ENCODE peak calls at places on chromosomes 4 and X, in four cellular contexts. F is A549, B is PC-9, C is IMR-90. S is an unnamed sample.

GRCh38 chr4:15920723-15921591 is 17.6 kb downstream of the FGFBP1 start:
- DNase-seq in B (peak; percentile 92), F (peak; percentile 63), C (peak; percentile 99), S (peak; percentile 77)

GRCh38 chr4:52106701-52107100 is 55.6 kb downstream of the SPATA18 start:
- DNase-seq in C (no peak), B (no peak), F (no peak), S (no peak)

GRCh38 chr4:10926025-10926424 is 241.5 kb upstream of the CLNK start:
- DNase-seq in F (no peak), C (no peak), B (no peak), S (no peak)

GRCh38 chr4:38563703-38564490 is 100.1 kb upstream of the KLF3 start:
- DNase-seq in C (peak; percentile 33), B (no peak), F (no peak), S (no peak)

GRCh38 chrX:71178908-71179307 is 34.3 kb downstream of the NLGN3 start:
- DNase-seq in F (peak; percentile 36), B (no peak), C (peak; percentile 69), S (peak; percentile 85)

GRCh38 chr4:74623041-74623440 is 171.3 kb downstream of the BTC start:
- DNase-seq in C (peak; percentile 24), F (peak; percentile 33), B (no peak), S (no peak)

GRCh38 chr4:164935363-164935762 is 42.1 kb downstream of the TRIM61 start:
- DNase-seq in C (no peak), F (no peak), B (no peak), S (no peak)

GRCh38 chr4:109588176-109588575 is 28.1 kb downstream of the MCUB start:
- DNase-seq in B (no peak), F (no peak), C (no peak), S (peak; percentile 69)

GRCh38 chr4:173517781-173518371 is 12.2 kb downstream of the HAND2 start:
- DNase-seq in B (no peak), C (no peak), F (no peak), S (no peak)

GRCh38 chr4:4506961-4507360 is 34.9 kb downstream of the STX18 start:
- DNase-seq in C (no peak), B (no peak), F (no peak), S (no peak)

GRCh38 chr4:123786955-123787354 is 390.4 kb downstream of the SPRY1 start:
- DNase-seq in B (no peak), C (peak; percentile 76), F (no peak), S (no peak)

GRCh38 chr4:1031956-1032795 is 20.8 kb downstream of the FGFRL1 start:
- DNase-seq in B (no peak), C (no peak), F (peak; percentile 21), S (no peak)

GRCh38 chr4:1030559-1030958 is 19.1 kb downstream of the FGFRL1 start:
- DNase-seq in C (no peak), F (no peak), B (no peak), S (no peak)

GRCh38 chr4:1031346-1031745 is 19.9 kb downstream of the FGFRL1 start:
- DNase-seq in C (no peak), F (no peak), B (no peak), S (no peak)

GRCh38 chr4:1033840-1034551 is 22.6 kb downstream of the FGFRL1 start:
- DNase-seq in B (no peak), F (no peak), C (peak; percentile 18), S (peak; percentile 99)

DNA sequence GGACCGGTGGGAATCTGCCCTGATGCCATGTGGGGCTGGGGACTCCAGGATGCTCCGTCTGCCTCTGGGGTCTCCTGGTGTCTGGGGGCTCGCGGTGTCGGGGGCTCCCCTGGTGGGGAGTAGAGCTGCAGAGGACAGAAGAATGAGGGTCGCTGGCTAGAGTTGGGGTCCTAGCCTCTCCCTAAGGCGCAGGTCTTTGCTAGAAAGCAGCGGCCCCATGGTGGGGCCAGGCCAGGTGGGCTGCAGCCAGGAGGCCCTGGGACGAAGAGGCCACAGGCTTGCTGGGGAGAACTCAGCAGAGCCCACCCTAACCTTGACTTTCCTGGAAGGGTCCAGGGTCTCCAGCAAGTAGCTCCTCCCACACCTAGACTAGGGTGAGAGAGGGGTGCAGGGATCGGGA is 21.4 kb downstream of the FGFRL1 start:
- DNase-seq in B (no peak), C (no peak), F (no peak), S (no peak)
- H3K4me1 ChIP-seq in B (no peaks in the 10 kb centered on the region), C (peaks cover 11% of the 10 kb centered on the region), F (no peaks in the 10 kb centered on the region), S (peaks cover 11% of the 10 kb centered on the region)

GRCh38 chrX:371907-372306 is 14.8 kb downstream of the PPP2R3B start:
- DNase-seq in B (no peak), F (no peak), C (no peak), S (peak; percentile 18)

GRCh38 chrX:374566-374965 is 12.1 kb downstream of the PPP2R3B start:
- DNase-seq in F (no peak), C (peak; percentile 19), B (no peak), S (peak; percentile 82)

GRCh38 chrX:372856-373640 is 13.7 kb downstream of the PPP2R3B start:
- DNase-seq in F (no peak), B (no peak), C (peak; percentile 44), S (peak; percentile 90)

GRCh38 chrX:375181-376036 is 11.3 kb downstream of the PPP2R3B start:
- DNase-seq in C (no peak), F (no peak), B (no peak), S (peak; percentile 32)

GRCh38 chrX:373641-374471 is 12.9 kb downstream of the PPP2R3B start:
- DNase-seq in B (no peak), C (peak; percentile 27), F (peak; percentile 17), S (peak; percentile 90)
- TF ChIP-seq CTCF in B (no peak), C (no peak), F (no peak), S (no peak)

GRCh38 chr4:6048537-6048936 is 30.3 kb upstream of the C4orf50 start:
- DNase-seq in C (no peak), B (no peak), F (no peak), S (peak; percentile 44)

GRCh38 chr4:6049278-6049677 is 31.0 kb upstream of the C4orf50 start:
- DNase-seq in B (no peak), C (no peak), F (no peak), S (peak; percentile 58)

GRCh38 chr4:6046526-6047129 is 28.4 kb upstream of the C4orf50 start:
- DNase-seq in B (no peak), C (no peak), F (no peak), S (peak; percentile 68)

GRCh38 chr4:6044805-6045204 is 26.6 kb upstream of the C4orf50 start:
- DNase-seq in F (no peak), B (no peak), C (no peak), S (peak; percentile 57)

GRCh38 chr4:6047130-6047673 is 29.0 kb upstream of the C4orf50 start:
- DNase-seq in C (no peak), F (no peak), B (no peak), S (peak; percentile 31)
- H3K4me1 ChIP-seq in C (no peaks in the 10 kb centered on the region), F (no peaks in the 10 kb centered on the region), B (no peaks in the 10 kb centered on the region), S (no peaks in the 10 kb centered on the region)

GRCh38 chr4:76680934-76681333 is 217.0 kb downstream of the SOWAHB start:
- DNase-seq in B (no peak), F (no peak), C (no peak), S (no peak)
- TF ChIP-seq CTCF in B (no peak), F (no peak), C (no peak), S (no peak)

GRCh38 chrX:22128961-22129360 is 96.8 kb downstream of the PHEX start:
- DNase-seq in B (no peak), F (no peak), C (no peak), S (no peak)
- H3K4me1 ChIP-seq in B (peaks cover 19% of the 10 kb centered on the region), F (peaks cover 8% of the 10 kb centered on the region), C (no peaks in the 10 kb centered on the region), S (no peaks in the 10 kb centered on the region)

DNA sequence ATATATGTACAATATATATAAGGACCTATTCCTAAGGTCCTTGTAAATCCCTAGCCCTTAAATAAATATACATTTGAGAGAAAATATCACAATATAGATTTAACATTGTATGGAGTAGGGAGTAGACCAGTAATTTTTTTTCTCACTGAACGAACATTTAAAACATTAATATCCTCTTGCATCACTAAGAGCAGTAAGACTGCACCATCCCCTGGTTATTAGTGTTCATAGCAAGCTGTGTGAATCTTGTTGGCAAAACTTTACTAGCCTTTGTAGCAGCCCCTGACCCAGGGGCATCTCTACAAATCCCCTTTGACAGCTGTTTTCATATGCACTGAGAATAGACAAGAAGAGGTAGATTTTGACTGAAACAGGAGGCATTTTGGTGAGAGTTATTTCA is 146.5 kb downstream of the IL1RAPL2 start:
- DNase-seq in C (no peak), F (no peak), B (no peak), S (no peak)
- TF ChIP-seq CTCF in C (no peak), F (no peak), B (peak; percentile 33), S (no peak)

GRCh38 chr4:87034527-87034926 is 99.7 kb downstream of the AFF1 start:
- DNase-seq in B (no peak), C (no peak), F (no peak), S (no peak)
- H3K4me1 ChIP-seq in B (no peaks in the 10 kb centered on the region), C (peaks cover 36% of the 10 kb centered on the region), F (peaks cover 80% of the 10 kb centered on the region), S (peaks cover 89% of the 10 kb centered on the region)

DNA sequence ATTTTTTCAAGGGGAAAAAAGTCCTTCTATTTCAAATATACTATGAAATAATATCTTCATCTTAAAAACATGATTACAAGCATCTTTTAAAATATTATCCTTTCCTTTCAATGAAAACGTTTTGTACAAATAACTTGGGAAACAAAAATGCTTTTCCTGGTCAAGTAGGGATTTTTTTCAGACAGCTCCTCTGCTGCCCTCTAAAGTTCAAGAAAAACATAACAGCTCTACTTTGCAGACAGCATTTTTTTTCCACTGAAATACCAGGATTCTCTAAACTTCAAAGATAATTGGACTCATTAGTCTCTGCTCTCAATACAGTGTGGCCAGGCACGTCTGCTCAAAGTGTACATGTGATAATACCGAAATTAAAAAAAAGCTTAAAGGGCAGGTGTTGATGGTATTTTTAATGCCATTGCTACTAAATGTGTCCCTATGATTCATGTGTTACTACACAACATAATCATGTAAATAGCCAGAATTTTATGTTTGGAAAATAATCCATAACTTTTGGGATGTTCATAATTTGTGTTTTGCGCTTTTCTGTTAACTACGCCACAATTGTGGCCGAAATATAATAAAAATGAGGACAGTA is 479.0 kb downstream of the KCNIP4 start:
- DNase-seq in C (no peak), F (peak; percentile 0), B (no peak), S (no peak)
- TF ChIP-seq CTCF in C (peak; percentile 43), F (no peak), B (peak; percentile 51), S (peak; percentile 35)

S was measured in osteoblast.